ENCODE peak calls at places on chromosomes 4 and X, in six cellular contexts. One of them, this sample, is unnamed.

GRCh38 chrX:140764401-140764919 is 54.9 kb downstream of the LINC00632 start:
- DNase-seq in endothelial cell of umbilical vein: peak; percentile 27
- DNase-seq in HCT116: no peak
- DNase-seq in suprapubic skin: peak; percentile 61
- DNase-seq in Panc1: no peak
- DNase-seq in prostate gland: no peak
- DNase-seq in this sample: no peak

GRCh38 chr4:84799318-84799717 is 167.2 kb downstream of the WDFY3 start:
- DNase-seq in endothelial cell of umbilical vein: peak; percentile 91
- DNase-seq in HCT116: no peak
- DNase-seq in suprapubic skin: no peak
- DNase-seq in Panc1: no peak
- DNase-seq in prostate gland: no peak
- DNase-seq in this sample: no peak

GRCh38 chrX:34332336-34332735 is 200.2 kb upstream of the FAM47A start:
- DNase-seq in endothelial cell of umbilical vein: no peak
- DNase-seq in HCT116: no peak
- DNase-seq in suprapubic skin: no peak
- DNase-seq in Panc1: no peak
- DNase-seq in prostate gland: no peak
- DNase-seq in this sample: no peak

GRCh38 chr4:113607147-113607720 is 154.3 kb downstream of the CAMK2D start:
- DNase-seq in endothelial cell of umbilical vein: no peak
- DNase-seq in HCT116: no peak
- DNase-seq in suprapubic skin: no peak
- DNase-seq in Panc1: no peak
- DNase-seq in prostate gland: no peak
- DNase-seq in this sample: no peak

GRCh38 chr4:112865443-112865842 is 184.0 kb upstream of the ANK2 start:
- DNase-seq in endothelial cell of umbilical vein: no peak
- DNase-seq in HCT116: no peak
- DNase-seq in suprapubic skin: no peak
- DNase-seq in Panc1: no peak
- DNase-seq in prostate gland: no peak
- DNase-seq in this sample: no peak

GRCh38 chr4:111506706-111507105 is 638.5 kb upstream of the FAM241A start:
- DNase-seq in endothelial cell of umbilical vein: no peak
- DNase-seq in HCT116: no peak
- DNase-seq in suprapubic skin: no peak
- DNase-seq in Panc1: no peak
- DNase-seq in prostate gland: no peak
- DNase-seq in this sample: no peak

GRCh38 chr4:141132689-141133145 is 552 bp downstream of the RNF150 start:
- DNase-seq in endothelial cell of umbilical vein: no peak
- DNase-seq in HCT116: no peak
- DNase-seq in suprapubic skin: peak; percentile 57
- DNase-seq in Panc1: no peak
- DNase-seq in prostate gland: peak; percentile 29
- DNase-seq in this sample: peak; percentile 7

GRCh38 chr4:28868831-28869230 is 1851.3 kb upstream of the PCDH7 start:
- DNase-seq in endothelial cell of umbilical vein: no peak
- DNase-seq in HCT116: no peak
- DNase-seq in suprapubic skin: no peak
- DNase-seq in Panc1: no peak
- DNase-seq in prostate gland: no peak
- DNase-seq in this sample: no peak

GRCh38 chrX:43559643-43560042 is 96.5 kb upstream of the MAOA start:
- DNase-seq in endothelial cell of umbilical vein: peak; percentile 57
- DNase-seq in HCT116: peak; percentile 28
- DNase-seq in suprapubic skin: peak; percentile 55
- DNase-seq in Panc1: peak; percentile 4
- DNase-seq in prostate gland: peak; percentile 33
- DNase-seq in this sample: peak; percentile 65

GRCh38 chr4:22552802-22553201 is 36.9 kb upstream of the ADGRA3 start:
- DNase-seq in endothelial cell of umbilical vein: no peak
- DNase-seq in HCT116: no peak
- DNase-seq in suprapubic skin: no peak
- DNase-seq in Panc1: no peak
- DNase-seq in prostate gland: no peak
- DNase-seq in this sample: no peak

GRCh38 chrX:10103023-10103422 is 53.8 kb upstream of the CLCN4 start:
- DNase-seq in endothelial cell of umbilical vein: no peak
- DNase-seq in HCT116: no peak
- DNase-seq in suprapubic skin: no peak
- DNase-seq in Panc1: no peak
- DNase-seq in prostate gland: no peak
- DNase-seq in this sample: no peak

GRCh38 chrX:49073641-49074575 is at the start of gene PRAF2:
- DNase-seq in endothelial cell of umbilical vein: peak; percentile 91
- DNase-seq in HCT116: peak; percentile 66
- DNase-seq in suprapubic skin: peak; percentile 96
- DNase-seq in Panc1: peak; percentile 64
- DNase-seq in prostate gland: peak; percentile 91
- DNase-seq in this sample: peak; percentile 94
- TF ChIP-seq POLR2AphosphoS5 in endothelial cell of umbilical vein: peak; percentile 54
- TF ChIP-seq POLR2AphosphoS5 in HCT116: peak; percentile 81
- TF ChIP-seq POLR2AphosphoS5 in suprapubic skin: no peak
- TF ChIP-seq POLR2AphosphoS5 in Panc1: peak; percentile 91
- TF ChIP-seq POLR2AphosphoS5 in prostate gland: peak; percentile 96
- TF ChIP-seq POLR2AphosphoS5 in this sample: peak; percentile 73

DNA sequence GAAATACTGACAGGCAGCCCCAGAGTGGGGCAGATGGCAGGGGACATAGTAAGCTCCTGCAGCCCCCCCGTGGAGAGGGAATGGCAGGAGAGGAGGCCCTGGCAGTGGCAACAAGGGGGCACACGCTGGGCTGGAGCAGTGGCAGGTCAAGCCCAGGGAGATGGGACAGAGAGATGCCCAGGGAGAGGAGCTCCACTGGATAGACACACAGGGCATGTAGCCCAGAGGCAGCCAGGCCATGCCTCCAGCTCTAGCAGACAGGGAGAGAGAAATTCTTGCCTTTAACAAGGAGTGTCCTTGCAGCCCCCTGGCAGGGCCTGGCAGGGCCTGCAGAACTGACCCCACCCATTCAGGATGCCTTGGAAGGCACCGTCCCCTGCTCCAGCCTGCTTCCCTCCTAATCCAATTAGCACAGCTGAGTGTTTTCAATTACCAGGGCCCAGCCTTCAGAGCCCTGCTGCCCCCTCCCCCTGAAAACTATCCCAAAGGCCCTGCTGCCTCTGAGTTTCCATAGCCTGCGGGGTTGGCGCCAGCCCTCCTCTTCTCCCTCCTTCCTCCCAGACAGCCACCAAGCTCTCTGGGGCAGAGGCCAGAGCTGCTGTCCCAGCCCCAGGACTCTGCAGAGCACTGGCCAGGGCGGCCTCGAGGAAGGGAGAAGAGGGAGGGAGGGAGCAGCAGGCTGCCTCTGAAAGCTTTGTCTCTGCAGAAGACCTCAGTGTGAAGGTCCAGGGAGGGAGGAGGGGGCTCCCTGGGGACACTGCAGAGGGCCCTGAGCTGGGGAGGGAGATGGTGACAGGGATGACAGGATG is 12.5 kb downstream of the L1CAM start:
- DNase-seq in endothelial cell of umbilical vein: no peak
- DNase-seq in HCT116: no peak
- DNase-seq in suprapubic skin: no peak
- DNase-seq in Panc1: no peak
- DNase-seq in prostate gland: no peak
- DNase-seq in this sample: no peak
- H3K4me1 ChIP-seq in endothelial cell of umbilical vein: no peaks in the 10 kb centered on the region
- H3K4me1 ChIP-seq in HCT116: no peaks in the 10 kb centered on the region
- H3K4me1 ChIP-seq in suprapubic skin: no peaks in the 10 kb centered on the region
- H3K4me1 ChIP-seq in Panc1: peaks cover 23% of the 10 kb centered on the region
- H3K4me1 ChIP-seq in prostate gland: no peaks in the 10 kb centered on the region
- H3K4me1 ChIP-seq in this sample: no peaks in the 10 kb centered on the region

DNA sequence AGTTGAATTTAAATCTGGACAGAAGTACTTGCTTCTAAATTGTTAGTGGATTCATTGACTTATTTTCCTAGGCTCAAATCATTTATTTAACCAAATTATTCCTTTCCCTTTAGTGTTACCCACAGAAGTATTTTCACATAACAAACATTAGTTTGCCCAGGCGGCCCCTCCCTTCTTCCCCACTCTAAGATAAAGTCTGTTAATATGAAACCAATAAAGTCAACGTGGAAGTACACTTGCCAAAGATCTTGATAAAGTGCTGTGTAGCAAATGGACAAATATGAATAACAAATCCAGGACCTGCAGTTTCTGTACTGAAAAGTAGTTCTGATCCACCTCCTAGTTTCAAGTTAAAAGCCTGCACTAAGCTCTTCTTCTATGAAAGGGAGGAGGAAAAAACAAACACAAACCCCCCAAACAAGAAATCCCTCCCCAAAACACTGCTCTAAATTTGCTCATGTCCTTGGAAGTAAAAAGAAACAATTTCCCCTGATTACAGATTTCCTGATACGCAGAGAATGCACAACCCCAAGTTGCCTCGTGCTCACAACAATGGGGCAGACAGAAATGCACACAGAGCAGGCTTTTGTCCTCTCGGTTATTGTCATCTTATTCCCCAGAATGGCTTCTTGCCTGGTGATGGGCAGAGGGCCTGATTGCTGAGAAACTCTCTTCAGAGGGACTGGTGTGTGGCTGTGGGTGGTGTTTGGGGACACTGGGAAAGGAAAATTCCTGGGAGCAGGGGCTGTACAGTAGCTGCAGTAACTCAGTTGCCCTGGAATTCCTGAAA is 23.2 kb downstream of the TMSB4X start:
- DNase-seq in endothelial cell of umbilical vein: peak; percentile 32
- DNase-seq in HCT116: no peak
- DNase-seq in suprapubic skin: no peak
- DNase-seq in Panc1: no peak
- DNase-seq in prostate gland: no peak
- DNase-seq in this sample: no peak
- H3K4me3 ChIP-seq in endothelial cell of umbilical vein: no peak overlapping the region
- H3K4me3 ChIP-seq in HCT116: no peak overlapping the region
- H3K4me3 ChIP-seq in suprapubic skin: no peak overlapping the region
- H3K4me3 ChIP-seq in Panc1: no peak overlapping the region
- H3K4me3 ChIP-seq in prostate gland: no peak overlapping the region
- H3K4me3 ChIP-seq in this sample: no peak overlapping the region

DNA sequence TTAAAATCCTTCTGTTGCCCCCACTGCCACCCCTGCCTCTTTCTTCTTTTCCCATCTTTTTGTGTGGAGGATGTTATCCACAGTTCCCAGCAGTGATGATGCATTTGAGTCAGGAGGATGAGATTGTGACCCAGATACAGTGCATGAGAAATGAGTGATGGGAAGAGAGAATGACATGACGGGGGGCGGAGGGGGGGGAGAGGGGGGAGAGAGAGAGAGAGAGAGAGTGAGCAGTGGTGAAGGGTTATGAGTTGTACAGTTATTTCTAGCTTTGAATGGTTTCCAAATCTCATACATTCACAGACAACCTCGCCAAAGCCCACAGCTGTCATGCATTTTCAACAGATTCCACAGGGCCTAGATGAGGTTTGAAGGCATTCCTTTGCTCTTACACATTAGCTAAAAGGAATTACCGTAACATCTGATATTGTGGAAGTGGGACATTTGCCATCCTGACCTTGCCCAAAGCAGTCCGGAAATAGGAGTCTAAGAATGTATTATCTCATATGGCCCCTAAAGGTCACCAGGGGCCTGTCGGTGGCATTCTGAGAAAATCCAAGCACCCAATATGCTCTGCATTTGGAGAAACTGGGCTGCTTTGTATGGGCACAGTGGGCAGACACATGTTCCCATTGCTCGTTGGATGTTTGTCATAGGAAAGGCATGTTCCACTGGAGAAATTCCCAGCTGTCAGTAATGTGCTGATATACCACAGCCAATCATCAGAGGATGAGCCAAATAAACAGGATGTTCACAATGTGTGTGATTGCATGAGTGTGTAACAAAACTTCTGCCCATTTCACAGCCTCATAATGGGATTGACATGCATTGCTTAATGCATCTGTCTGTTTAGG is 435.8 kb downstream of the SPRY1 start:
- DNase-seq in endothelial cell of umbilical vein: peak; percentile 86
- DNase-seq in HCT116: no peak
- DNase-seq in suprapubic skin: peak; percentile 75
- DNase-seq in Panc1: peak; percentile 60
- DNase-seq in prostate gland: no peak
- DNase-seq in this sample: peak; percentile 10
- TF ChIP-seq POLR2AphosphoS5 in endothelial cell of umbilical vein: peak; percentile 49
- TF ChIP-seq POLR2AphosphoS5 in HCT116: no peak
- TF ChIP-seq POLR2AphosphoS5 in suprapubic skin: peak; percentile 24
- TF ChIP-seq POLR2AphosphoS5 in Panc1: no peak
- TF ChIP-seq POLR2AphosphoS5 in prostate gland: no peak
- TF ChIP-seq POLR2AphosphoS5 in this sample: peak; percentile 78

This sample was measured in transverse colon.